ENCODE peak calls at places on chromosomes 7 and 10, in ten cellular contexts. V is lower leg skin, P is Peyer's patch, O is cardiac fibroblast, Y is WERI-Rb-1, Q is cardiac muscle cell, U is A549, L is psoas muscle, C is left ventricle myocardium inferior, B is endothelial cell of umbilical vein. N is an unnamed sample.

GRCh38 chr10:94199565-94199964 is 163.2 kb downstream of the NOC3L start:
- DNase-seq in V (no peak), P (no peak), O (no peak), Y (no peak), Q (no peak), U (no peak), L (no peak), C (no peak), B (no peak), N (no peak)

GRCh38 chr10:24465899-24466615 is 257.1 kb downstream of the KIAA1217 start:
- DNase-seq in V (no peak), P (no peak), O (peak; percentile 79), Y (no peak), Q (no peak), U (peak; percentile 89), L (no peak), C (no peak), B (no peak), N (peak; percentile 87)

GRCh38 chr7:107125475-107125874 is 43.3 kb upstream of the HBP1 start:
- DNase-seq in V (no peak), P (no peak), O (no peak), Y (no peak), Q (no peak), U (no peak), L (no peak), C (no peak), B (no peak), N (no peak)

GRCh38 chr10:116961305-116962251 is 43.4 kb downstream of the SHTN1 start:
- DNase-seq in V (no peak), P (no peak), O (no peak), Y (no peak), Q (no peak), U (no peak), L (no peak), C (no peak), B (no peak), N (peak; percentile 88)

GRCh38 chr7:27062946-27063345 is 32.9 kb downstream of the HOXA1 start:
- DNase-seq in V (no peak), P (no peak), O (no peak), Y (no peak), Q (no peak), U (no peak), L (no peak), C (no peak), B (no peak), N (no peak)

GRCh38 chr10:76998451-76998850 is 639.2 kb downstream of the KCNMA1 start:
- DNase-seq in V (no peak), P (no peak), O (no peak), Y (no peak), Q (no peak), U (no peak), L (no peak), C (no peak), B (no peak), N (no peak)

GRCh38 chr7:151877911-151878835 is 1.3 kb upstream of the PRKAG2 start:
- DNase-seq in V (no peak), P (no peak), O (no peak), Y (no peak), Q (no peak), U (no peak), L (no peak), C (no peak), B (no peak), N (no peak)

GRCh38 chr10:108204528-108205313 is 1040.2 kb upstream of the SORCS1 start:
- DNase-seq in V (no peak), P (no peak), O (peak; percentile 15), Y (peak; percentile 60), Q (peak; percentile 76), U (no peak), L (no peak), C (no peak), B (no peak), N (no peak)

GRCh38 chr7:95596183-95597135 is at the start of gene PDK4:
- DNase-seq in V (peak; percentile 99), P (peak; percentile 62), O (peak; percentile 92), Y (peak; percentile 37), Q (peak; percentile 69), U (peak; percentile 60), L (peak; percentile 97), C (peak; percentile 95), B (peak; percentile 93), N (no peak)

GRCh38 chr7:100102950-100103840 is 1.8 kb downstream of the AP4M1 start:
- DNase-seq in V (no peak), P (no peak), O (peak; percentile 77), Y (no peak), Q (no peak), U (no peak), L (no peak), C (no peak), B (no peak), N (no peak)
- H3K4me3 ChIP-seq in V (no peak overlapping the region), P (no peak overlapping the region), O (no peak overlapping the region), Y (peak overlapping the region; percentile 99), Q (no peak overlapping the region), U (peak overlapping the region; percentile 98), L (no peak overlapping the region), C (no peak overlapping the region), B (no peak overlapping the region), N (peak overlapping the region; percentile 64)

DNA sequence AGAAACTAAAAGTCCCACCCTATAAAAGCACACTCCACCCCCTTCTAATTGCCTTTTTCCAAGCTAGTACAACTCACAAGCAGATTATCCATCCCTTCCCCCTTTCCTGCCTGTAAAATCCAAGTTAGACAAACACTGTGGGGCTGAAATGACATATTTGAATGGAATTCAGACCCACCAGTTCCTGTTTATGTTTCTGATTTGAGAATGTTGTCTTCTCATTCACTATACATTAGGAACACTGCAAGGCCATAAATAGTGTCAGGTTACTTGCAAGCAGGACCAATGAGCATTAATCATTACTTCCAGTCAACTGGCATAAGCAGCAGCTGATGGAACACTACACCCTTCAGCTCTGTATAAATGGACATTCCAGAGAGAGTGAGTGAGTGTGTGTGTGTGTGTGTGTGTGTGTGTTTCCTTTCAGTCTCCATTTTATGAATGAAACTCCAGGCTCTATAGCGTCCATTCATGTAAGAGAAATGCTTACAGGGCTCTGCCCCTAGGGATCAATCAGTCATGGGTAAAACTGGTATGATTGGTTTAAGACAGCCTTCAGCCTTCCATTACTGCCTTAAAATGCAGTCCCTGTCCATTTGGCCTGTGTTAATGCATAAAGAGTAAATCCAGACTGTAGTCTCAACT is 69.3 kb downstream of the ETV1 start:
- DNase-seq in V (no peak), P (no peak), O (peak; percentile 99), Y (no peak), Q (peak; percentile 87), U (peak; percentile 7), L (no peak), C (no peak), B (peak; percentile 99), N (peak; percentile 88)
- TF ChIP-seq CTCF in V (no peak), P (no peak), O (no peak), Y (no peak), Q (no peak), U (no peak), L (no peak), C (no peak), B (no peak), N (no peak)

GRCh38 chr10:13706175-13706574 is 119.4 kb downstream of the PRPF18 start:
- DNase-seq in V (no peak), P (no peak), O (no peak), Y (no peak), Q (no peak), U (no peak), L (no peak), C (no peak), B (no peak), N (no peak)

GRCh38 chr10:13703997-13704536 is 117.3 kb downstream of the PRPF18 start:
- DNase-seq in V (no peak), P (no peak), O (no peak), Y (no peak), Q (no peak), U (no peak), L (no peak), C (no peak), B (no peak), N (no peak)

GRCh38 chr10:13706604-13707003 is 119.8 kb downstream of the PRPF18 start:
- DNase-seq in V (no peak), P (no peak), O (no peak), Y (no peak), Q (no peak), U (no peak), L (no peak), C (no peak), B (no peak), N (no peak)

GRCh38 chr10:13705526-13706169 is 118.9 kb downstream of the PRPF18 start:
- DNase-seq in V (no peak), P (no peak), O (peak; percentile 56), Y (no peak), Q (peak; percentile 35), U (no peak), L (no peak), C (peak; percentile 37), B (no peak), N (no peak)

DNA sequence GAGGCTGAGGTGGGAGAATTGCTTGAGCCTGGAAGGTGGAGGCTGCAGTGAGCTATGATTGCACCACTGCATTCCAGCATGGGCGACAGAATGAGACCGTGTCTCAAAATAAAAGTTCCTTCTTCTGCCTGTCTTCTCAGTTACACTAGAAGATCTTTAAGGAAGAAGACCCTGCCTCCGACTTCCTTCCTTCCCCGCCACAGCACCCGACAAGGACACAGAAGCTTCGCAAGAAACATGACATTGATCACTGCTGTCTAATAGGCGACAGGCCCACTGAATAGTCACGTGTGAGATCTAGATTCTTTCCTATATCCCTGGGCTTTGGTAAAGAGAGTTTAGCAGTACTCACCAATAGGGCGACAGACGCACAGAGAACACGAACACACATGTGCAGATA is 118.2 kb downstream of the PRPF18 start:
- DNase-seq in V (no peak), P (no peak), O (no peak), Y (no peak), Q (no peak), U (no peak), L (no peak), C (no peak), B (no peak), N (no peak)
- H3K4me3 ChIP-seq in V (no peak overlapping the region), P (no peak overlapping the region), O (peak overlapping the region; percentile 75), Y (no peak overlapping the region), Q (no peak overlapping the region), U (no peak overlapping the region), L (no peak overlapping the region), C (peak overlapping the region; percentile 74), B (no peak overlapping the region), N (no peak overlapping the region)

DNA sequence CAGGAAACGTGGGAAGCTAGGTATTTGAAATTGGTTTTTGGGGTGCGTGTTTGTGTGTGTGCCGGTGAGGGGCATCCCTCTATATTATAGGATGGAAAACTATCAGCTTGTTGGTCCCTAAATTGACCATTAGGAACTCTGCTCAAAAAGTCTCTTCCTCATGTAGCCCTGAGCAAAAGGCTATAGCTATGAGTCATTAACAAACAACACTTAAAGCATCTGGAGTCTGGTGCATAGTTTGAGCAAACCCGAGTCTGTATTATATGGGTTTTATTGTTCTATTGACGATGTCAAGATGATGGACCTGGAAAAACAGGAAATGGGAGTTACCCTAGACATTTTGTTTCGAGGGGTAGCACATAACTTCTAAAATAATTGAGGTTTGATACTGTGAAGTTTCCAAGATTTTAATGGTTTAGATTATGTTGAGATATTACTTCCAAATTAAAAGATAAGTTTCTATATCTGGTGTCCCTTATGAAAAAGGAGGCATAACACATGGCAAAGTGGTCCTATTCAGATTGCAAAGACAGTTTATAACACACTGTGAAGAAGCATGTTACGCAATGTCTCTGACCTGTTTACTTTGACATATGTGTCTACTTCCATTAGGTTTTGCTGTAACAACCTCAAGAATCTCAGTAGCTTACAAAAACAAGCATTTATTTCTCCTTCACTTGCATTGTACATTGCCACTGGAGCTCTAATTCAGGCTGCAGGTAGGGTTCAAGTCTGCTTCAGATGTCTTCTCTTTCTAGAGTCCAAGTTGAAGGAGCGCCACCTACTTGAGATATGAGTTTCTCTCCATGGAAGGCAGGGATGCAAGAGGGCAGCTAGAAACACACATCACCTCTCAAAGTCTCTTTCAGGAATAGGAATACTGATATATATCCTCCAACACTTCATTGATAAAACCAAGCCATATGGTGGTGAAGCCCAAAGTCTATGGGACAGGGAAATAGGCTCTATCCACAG is 357.7 kb downstream of the PHF14 start:
- DNase-seq in V (no peak), P (no peak), O (no peak), Y (no peak), Q (no peak), U (no peak), L (no peak), C (no peak), B (no peak), N (no peak)
- TF ChIP-seq CTCF in V (no peak), P (no peak), O (no peak), Y (no peak), Q (no peak), U (no peak), L (no peak), C (no peak), B (no peak), N (no peak)

N was measured in LNCaP clone FGC.